ENCODE peak calls at places on chromosome X, in four cellular contexts. O is amygdala, C is T-helper 1 cell, F is IMR-90. N is an unnamed sample.

GRCh38 chrX:13165747-13166146 is 121.3 kb upstream of the FAM9C start:
- DNase-seq in F (no peak), O (no peak), C (no peak), N (no peak)

GRCh38 chrX:13472975-13473665 is 96.3 kb upstream of the EGFL6 start:
- DNase-seq in O (no peak), F (no peak), C (no peak), N (peak; percentile 11)

GRCh38 chrX:23817979-23818336 is 35.0 kb downstream of the SAT1 start:
- DNase-seq in C (no peak), O (no peak), F (no peak), N (no peak)

GRCh38 chrX:11367609-11368430 is 74.6 kb downstream of the AMELX start:
- DNase-seq in C (no peak), O (no peak), F (peak; percentile 10), N (peak; percentile 25)

GRCh38 chrX:95509474-95509873 is 1175.2 kb upstream of the DIAPH2 start:
- DNase-seq in F (no peak), O (no peak), C (no peak), N (no peak)

GRCh38 chrX:102835504-102836146 is 101.4 kb upstream of the RAB40AL start:
- DNase-seq in C (no peak), O (no peak), F (peak; percentile 33), N (peak; percentile 57)

GRCh38 chrX:111168314-111168713 is 72.3 kb downstream of the PAK3 start:
- DNase-seq in C (no peak), O (no peak), F (peak; percentile 0), N (peak; percentile 1)

GRCh38 chrX:24682739-24683432 is 10.8 kb upstream of the POLA1 start:
- DNase-seq in F (no peak), O (no peak), C (no peak), N (no peak)

GRCh38 chrX:136816970-136817369 is 36.2 kb upstream of the ARHGEF6 start:
- DNase-seq in C (no peak), O (no peak), F (peak; percentile 47), N (peak; percentile 59)

GRCh38 chrX:136147320-136147901 is at the start of gene FHL1:
- DNase-seq in C (peak; percentile 55), F (peak; percentile 12), O (peak; percentile 34), N (peak; percentile 39)

GRCh38 chrX:6861456-6861855 is 286.1 kb upstream of the STS start:
- DNase-seq in O (no peak), F (no peak), C (no peak), N (no peak)

GRCh38 chrX:150196300-150196699 is 166.8 kb upstream of the MAMLD1 start:
- DNase-seq in F (no peak), C (no peak), O (no peak), N (no peak)